ENCODE peak calls at places on chromosomes 6 and 20, in six cellular contexts. O is PC-3, J is IMR-90, W is hepatocyte, E is MM.1S, K is fibroblast of lung. B is an unnamed sample. For H3K9me3, the result is how much of the 10 kb centered on the place peaks cover.

GRCh38 chr6:132483779-132484679 is 28.9 kb downstream of the STX7 start:
- DNase-seq in O (peak), J (peak), W (peak), E (peak), K (peak), B (peak)

GRCh38 chr6:109117346-109118035 is 22.2 kb downstream of the CEP57L1 start:
- DNase-seq in O (no peak), J (no peak), W (no peak), E (no peak), K (no peak), B (no peak)

GRCh38 chr6:27066381-27066780 is 181.1 kb upstream of the PRSS16 start:
- DNase-seq in O (no peak), J (no peak), W (no peak), E (no peak), K (no peak), B (no peak)

GRCh38 chr6:138592698-138593097 is 93.4 kb upstream of the NHSL1 start:
- DNase-seq in O (peak), J (no peak), W (no peak), E (peak), K (no peak), B (no peak)

GRCh38 chr6:16437095-16437494 is 198.7 kb downstream of the GMPR start:
- DNase-seq in O (no peak), J (no peak), W (no peak), E (no peak), K (no peak), B (no peak)

GRCh38 chr20:7775072-7775471 is 165.2 kb downstream of the HAO1 start:
- DNase-seq in O (no peak), J (peak), W (no peak), E (no peak), K (peak), B (peak)

GRCh38 chr6:21341910-21342309 is 251.6 kb upstream of the SOX4 start:
- DNase-seq in O (no peak), J (no peak), W (no peak), E (no peak), K (no peak), B (no peak)

GRCh38 chr6:75893058-75893775 is 144.2 kb downstream of the MYO6 start:
- DNase-seq in O (peak), J (peak), W (peak), E (peak), K (peak), B (peak)

GRCh38 chr6:125099211-125100017 is 54.2 kb upstream of the TPD52L1 start:
- DNase-seq in O (peak), J (peak), W (peak), E (peak), K (peak), B (peak)

GRCh38 chr6:26224547-26224912 is 137.3 kb downstream of the HFE start:
- DNase-seq in O (no peak), J (no peak), W (no peak), E (no peak), K (no peak), B (no peak)

GRCh38 chr6:105593056-105593455 is 190.2 kb upstream of the PREP start:
- DNase-seq in O (peak), J (peak), W (no peak), E (no peak), K (no peak), B (peak)

GRCh38 chr6:105592329-105592728 is 189.4 kb upstream of the PREP start:
- DNase-seq in O (peak), J (peak), W (no peak), E (no peak), K (peak), B (peak)

GRCh38 chr6:105588116-105588710 is 185.3 kb upstream of the PREP start:
- DNase-seq in O (no peak), J (no peak), W (no peak), E (no peak), K (no peak), B (no peak)

GRCh38 chr6:105591053-105591452 is 188.2 kb upstream of the PREP start:
- DNase-seq in O (peak), J (peak), W (no peak), E (peak), K (no peak), B (peak)

DNA sequence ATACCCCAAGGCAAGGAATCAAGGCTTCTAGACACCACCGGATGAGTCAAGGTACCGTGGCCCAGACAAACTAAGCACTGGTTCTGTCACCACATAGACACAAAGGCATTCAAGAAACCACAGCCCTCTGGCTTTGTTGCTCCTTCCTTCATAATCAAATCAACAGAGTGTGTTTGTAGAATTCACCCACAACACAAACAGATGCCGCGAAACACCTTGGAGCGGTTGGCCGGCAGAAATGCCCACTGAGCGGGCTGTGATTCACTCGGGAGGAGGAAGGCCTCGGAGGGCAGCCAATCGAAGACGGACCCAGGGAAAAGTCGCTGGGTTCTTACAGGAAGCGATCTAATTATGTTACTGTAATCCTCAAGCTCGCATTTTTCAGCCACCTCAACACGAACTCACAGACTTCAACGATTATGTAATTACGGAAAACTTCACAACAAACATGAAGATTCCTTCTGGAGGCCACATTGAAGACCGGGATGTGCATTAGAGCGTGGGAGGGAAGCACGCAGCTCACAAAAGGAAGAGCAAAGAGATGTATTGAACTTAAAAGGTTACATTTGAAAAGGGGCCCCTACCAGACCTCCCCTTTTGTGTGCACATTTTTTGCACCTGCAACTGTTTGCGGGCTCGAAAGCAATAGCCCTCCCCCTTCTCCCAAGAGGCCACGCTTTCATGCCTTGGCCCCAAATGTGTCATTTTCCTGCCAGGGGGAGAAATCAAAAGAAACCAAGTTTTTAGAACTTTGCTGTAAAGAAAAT is 184.7 kb upstream of the PREP start:
- DNase-seq in O (peak), J (peak), W (no peak), E (no peak), K (no peak), B (peak)
- H3K4me2 ChIP-seq in O (peak), J (no peak), W (no peak), E (no peak), K (no peak), B (peak)

DNA sequence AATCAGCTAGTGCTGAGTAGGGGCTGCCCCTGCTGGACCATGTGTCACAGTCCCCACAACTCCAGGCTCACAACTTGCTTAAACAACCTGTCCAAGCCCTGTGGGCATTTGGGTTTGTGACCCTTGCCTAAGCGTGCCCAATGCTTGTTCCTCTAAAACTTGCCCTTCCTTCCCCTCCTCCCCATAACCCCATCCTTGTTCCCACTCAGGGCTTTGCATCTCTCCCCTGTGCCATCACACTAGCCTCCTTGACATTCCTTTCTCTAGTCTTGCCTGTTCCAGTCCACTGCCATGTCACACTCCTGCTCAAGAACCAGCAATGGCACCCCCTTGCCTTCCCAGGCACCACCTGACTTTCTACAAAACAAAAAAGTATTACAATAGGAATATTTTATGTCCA is 2.3 kb upstream of the DLGAP4 start:
- DNase-seq in O (no peak), J (no peak), W (no peak), E (no peak), K (no peak), B (no peak)
- H3K9me3 ChIP-seq in O (under half), J (under half), W (under half), E (under half), K (under half), B (under half)

GRCh38 chr6:150323205-150323604 is 45.6 kb upstream of the IYD start:
- DNase-seq in O (no peak), J (no peak), W (peak), E (no peak), K (no peak), B (no peak)

GRCh38 chr6:150324044-150324443 is 44.8 kb upstream of the IYD start:
- DNase-seq in O (no peak), J (no peak), W (no peak), E (no peak), K (no peak), B (no peak)

GRCh38 chr6:150322452-150322851 is 46.4 kb upstream of the IYD start:
- DNase-seq in O (no peak), J (no peak), W (no peak), E (no peak), K (no peak), B (no peak)

GRCh38 chr6:150327117-150327774 is 41.6 kb upstream of the IYD start:
- DNase-seq in O (no peak), J (no peak), W (no peak), E (no peak), K (no peak), B (no peak)

DNA sequence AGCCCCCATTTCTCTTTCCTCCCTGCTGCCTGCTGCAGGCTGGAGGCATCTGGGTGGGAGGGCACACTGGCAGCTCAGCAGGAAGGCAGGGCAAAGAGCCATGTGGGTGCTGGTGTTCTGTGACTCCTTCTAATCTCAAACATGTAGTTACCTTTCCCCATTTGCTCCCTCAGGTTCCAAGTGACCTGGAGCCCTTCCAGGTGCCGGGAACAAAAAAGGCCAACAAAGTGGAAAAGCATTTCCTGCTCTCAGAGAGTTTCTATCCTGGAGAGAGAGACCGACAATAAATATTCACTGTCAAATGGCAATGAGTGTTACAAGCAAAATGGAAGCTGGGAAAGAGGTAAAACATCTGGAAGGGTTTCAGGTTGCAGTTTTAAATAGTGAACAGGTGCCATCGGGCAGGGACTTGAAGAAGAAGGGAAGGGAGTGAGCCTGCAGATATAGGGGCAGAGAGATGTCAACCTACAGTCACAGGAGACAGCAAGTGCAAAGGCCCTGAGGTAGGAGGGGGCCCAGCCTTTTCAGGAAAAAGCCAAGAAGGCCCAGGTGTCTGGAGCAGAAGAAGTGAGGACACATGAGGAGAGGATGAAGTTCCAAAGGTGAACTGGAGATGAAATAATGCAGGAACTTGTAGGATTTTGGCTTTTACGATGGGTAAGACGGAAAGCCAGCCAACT is 43.6 kb upstream of the IYD start:
- DNase-seq in O (peak), J (no peak), W (no peak), E (no peak), K (no peak), B (no peak)
- H3K27ac ChIP-seq in O (no peak), J (no peak), W (no peak), E (no peak), K (no peak), B (no peak)

DNA sequence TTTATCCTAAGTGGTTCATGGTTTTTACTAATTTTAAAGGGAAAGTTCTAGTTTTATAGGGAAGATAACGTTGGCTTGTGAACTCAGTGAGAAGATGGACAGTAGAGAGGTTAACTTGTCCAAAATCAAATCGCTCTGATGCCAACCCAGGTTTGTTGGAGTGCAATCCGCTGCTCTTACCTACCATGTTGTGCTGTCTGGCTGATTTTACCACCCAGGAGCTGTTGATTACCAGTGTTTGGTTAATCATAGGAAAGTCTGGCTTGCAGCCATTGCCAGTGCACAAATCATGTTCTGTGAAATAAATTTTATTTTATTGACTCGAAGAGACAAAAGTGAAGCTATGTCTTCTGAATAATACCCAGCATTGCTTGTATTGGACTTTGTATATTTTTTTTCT is 92.4 kb downstream of the PLCB4 start:
- DNase-seq in O (no peak), J (no peak), W (no peak), E (no peak), K (no peak), B (no peak)
- H3K4me2 ChIP-seq in O (no peak), J (no peak), W (no peak), E (no peak), K (no peak), B (no peak)

GRCh38 chr6:23091795-23092194 is 522.4 kb downstream of the HDGFL1 start:
- DNase-seq in O (no peak), J (peak), W (no peak), E (no peak), K (peak), B (no peak)

GRCh38 chr6:23081701-23082100 is 512.3 kb downstream of the HDGFL1 start:
- DNase-seq in O (no peak), J (no peak), W (no peak), E (peak), K (peak), B (no peak)

GRCh38 chr6:23089981-23090380 is 520.6 kb downstream of the HDGFL1 start:
- DNase-seq in O (no peak), J (no peak), W (no peak), E (no peak), K (peak), B (no peak)

GRCh38 chr6:23086100-23086499 is 516.7 kb downstream of the HDGFL1 start:
- DNase-seq in O (no peak), J (no peak), W (no peak), E (no peak), K (no peak), B (no peak)
- H3K9me3 ChIP-seq in O (under half), J (under half), W (under half), E (under half), K (under half), B (under half)